ENCODE peak calls at places on chromosomes 4 and X, in seven cellular contexts. R, H, K, Z, T, W and G are unnamed samples.

GRCh38 chr4:109730294-109731051 is 603 bp upstream of the PLA2G12A start:
- DNase-seq in Z (peak), H (peak), R (no peak), T (no peak), W (peak), K (peak), G (peak)

GRCh38 chr4:48752726-48753125 is 27.4 kb downstream of the FRYL start:
- DNase-seq in H (no peak), Z (no peak), R (no peak), K (no peak), W (no peak), T (no peak), G (no peak)

GRCh38 chrX:46811101-46811500 is 25.7 kb upstream of the RP2 start:
- DNase-seq in W (no peak), K (no peak), H (no peak), Z (no peak), T (no peak), R (no peak), G (no peak)

GRCh38 chr4:7383251-7383650 is 51.5 kb downstream of the PSAPL1 start:
- DNase-seq in K (no peak), T (no peak), R (no peak), W (no peak), Z (no peak), H (no peak), G (peak)

GRCh38 chrX:14529288-14529989 is at the start of gene GLRA2:
- DNase-seq in T (peak), H (peak), K (no peak), R (no peak), Z (no peak), W (no peak), G (no peak)

GRCh38 chr4:53908661-53909078 is 155.7 kb downstream of the CHIC2 start:
- DNase-seq in Z (peak), T (peak), W (peak), K (peak), R (peak), H (no peak), G (peak)

GRCh38 chrX:83422836-83423235 is 85.3 kb upstream of the POU3F4 start:
- DNase-seq in T (no peak), Z (no peak), H (no peak), R (no peak), W (no peak), K (no peak), G (no peak)

GRCh38 chrX:152993933-152994332 is at the start of gene PNMA5:
- DNase-seq in Z (no peak), R (no peak), H (no peak), W (no peak), K (no peak), T (no peak), G (no peak)

GRCh38 chr4:5750052-5750950 is 39.3 kb downstream of the EVC start:
- DNase-seq in R (no peak), T (no peak), W (peak), K (no peak), H (peak), Z (no peak), G (no peak)

GRCh38 chr4:1309261-1310010 is 19.7 kb downstream of the MAEA start:
- DNase-seq in K (peak), Z (no peak), R (no peak), W (peak), H (peak), T (peak), G (peak)

GRCh38 chr4:140081582-140082398 is 72.2 kb downstream of the MAML3 start:
- DNase-seq in W (no peak), T (no peak), Z (no peak), H (no peak), K (no peak), R (no peak), G (no peak)

GRCh38 chr4:109049926-109050325 is 252.5 kb downstream of the COL25A1 start:
- DNase-seq in K (no peak), W (no peak), R (no peak), H (no peak), T (no peak), Z (no peak), G (no peak)

GRCh38 chr4:10506077-10506476 is 48.9 kb upstream of the ZNF518B start:
- DNase-seq in H (no peak), R (no peak), K (no peak), W (no peak), T (no peak), Z (no peak), G (no peak)

GRCh38 chr4:11566440-11567022 is 137.8 kb upstream of the HS3ST1 start:
- DNase-seq in R (no peak), H (no peak), K (no peak), Z (no peak), W (no peak), T (no peak), G (no peak)

GRCh38 chr4:77820836-77821561 is 1.8 kb upstream of the CNOT6L start:
- DNase-seq in H (no peak), R (no peak), W (no peak), K (no peak), T (no peak), Z (no peak), G (peak)

GRCh38 chrX:105471597-105471996 is 251.1 kb upstream of the TEX13A start:
- DNase-seq in Z (no peak), T (no peak), R (no peak), K (no peak), H (no peak), W (no peak), G (no peak)

GRCh38 chrX:4043951-4044350 is 330.5 kb upstream of the PRKX start:
- DNase-seq in W (no peak), Z (no peak), H (no peak), K (no peak), T (no peak), R (no peak), G (no peak)

GRCh38 chr4:142846729-142847606 is 867 bp upstream of the INPP4B start:
- DNase-seq in R (peak), W (no peak), Z (no peak), K (no peak), T (peak), H (peak), G (peak)

GRCh38 chr4:151259752-151260151 is 17.2 kb upstream of the PRSS48 start:
- DNase-seq in Z (no peak), T (no peak), W (no peak), K (no peak), H (no peak), R (no peak), G (no peak)

GRCh38 chr4:105060628-105061027 is 86.0 kb upstream of the TET2 start:
- DNase-seq in R (no peak), W (no peak), K (peak), T (no peak), Z (no peak), H (no peak), G (no peak)

GRCh38 chrX:13747836-13748235 is 13.3 kb downstream of the OFD1 start:
- DNase-seq in R (peak), H (no peak), Z (no peak), K (no peak), W (peak), T (peak), G (peak)

GRCh38 chr4:16505726-16506125 is 279.5 kb upstream of the TAPT1 start:
- DNase-seq in W (no peak), T (no peak), Z (no peak), H (peak), R (no peak), K (no peak), G (peak)

GRCh38 chrX:155148724-155149537 is 67.3 kb upstream of the VBP1 start:
- DNase-seq in W (peak), H (peak), K (no peak), T (peak), R (no peak), Z (no peak), G (peak)

GRCh38 chr4:41438564-41438963 is 99.4 kb upstream of the LIMCH1 start:
- DNase-seq in K (no peak), Z (no peak), H (no peak), T (no peak), R (no peak), W (no peak), G (no peak)

GRCh38 chrX:19708683-19709082 is 178.7 kb downstream of the SH3KBP1 start:
- DNase-seq in T (no peak), W (no peak), R (no peak), K (no peak), Z (no peak), H (no peak), G (no peak)

GRCh38 chr4:122100508-122100907 is 51.6 kb upstream of the BLTP1 start:
- DNase-seq in K (no peak), W (no peak), R (no peak), H (no peak), T (no peak), Z (no peak), G (no peak)

GRCh38 chr4:42570221-42570620 is 86.7 kb downstream of the ATP8A1 start:
- DNase-seq in H (no peak), T (no peak), Z (no peak), K (no peak), R (no peak), W (no peak), G (no peak)

GRCh38 chrX:133258481-133258880 is 40.3 kb upstream of the TFDP3 start:
- DNase-seq in R (no peak), H (no peak), T (no peak), W (no peak), Z (no peak), K (no peak), G (no peak)

GRCh38 chr4:16194199-16194598 is 32.1 kb downstream of the TAPT1 start:
- DNase-seq in K (no peak), W (no peak), R (no peak), T (no peak), H (no peak), Z (no peak), G (no peak)

GRCh38 chr4:16124232-16124631 is 40.4 kb upstream of the PROM1 start:
- DNase-seq in Z (no peak), H (no peak), W (no peak), T (no peak), K (no peak), R (no peak), G (no peak)

GRCh38 chrX:3811331-3812311 is 98.2 kb upstream of the PRKX start:
- DNase-seq in K (peak), T (peak), Z (no peak), W (peak), H (no peak), R (peak), G (peak)

GRCh38 chrX:148938348-148938747 is 437.9 kb downstream of the AFF2 start:
- DNase-seq in R (no peak), H (no peak), K (no peak), W (no peak), Z (no peak), T (no peak), G (no peak)

GRCh38 chrX:1322393-1322792 is 14.2 kb upstream of the IL3RA start:
- DNase-seq in Z (no peak), T (no peak), K (no peak), W (no peak), R (no peak), H (no peak), G (no peak)

GRCh38 chr4:2415213-2415612 is 3.2 kb downstream of the ZFYVE28 start:
- DNase-seq in T (no peak), K (no peak), R (no peak), Z (no peak), W (no peak), H (no peak), G (no peak)

GRCh38 chr4:2412885-2413716 is 5.3 kb downstream of the ZFYVE28 start:
- DNase-seq in R (peak), Z (peak), H (peak), T (peak), W (peak), K (peak), G (peak)

GRCh38 chr4:2412534-2412884 is 5.9 kb downstream of the ZFYVE28 start:
- DNase-seq in H (no peak), T (no peak), K (no peak), R (no peak), W (no peak), Z (no peak), G (no peak)

GRCh38 chr4:2415881-2416563 is 2.4 kb downstream of the ZFYVE28 start:
- DNase-seq in R (no peak), W (no peak), Z (no peak), T (no peak), K (no peak), H (no peak), G (no peak)

DNA sequence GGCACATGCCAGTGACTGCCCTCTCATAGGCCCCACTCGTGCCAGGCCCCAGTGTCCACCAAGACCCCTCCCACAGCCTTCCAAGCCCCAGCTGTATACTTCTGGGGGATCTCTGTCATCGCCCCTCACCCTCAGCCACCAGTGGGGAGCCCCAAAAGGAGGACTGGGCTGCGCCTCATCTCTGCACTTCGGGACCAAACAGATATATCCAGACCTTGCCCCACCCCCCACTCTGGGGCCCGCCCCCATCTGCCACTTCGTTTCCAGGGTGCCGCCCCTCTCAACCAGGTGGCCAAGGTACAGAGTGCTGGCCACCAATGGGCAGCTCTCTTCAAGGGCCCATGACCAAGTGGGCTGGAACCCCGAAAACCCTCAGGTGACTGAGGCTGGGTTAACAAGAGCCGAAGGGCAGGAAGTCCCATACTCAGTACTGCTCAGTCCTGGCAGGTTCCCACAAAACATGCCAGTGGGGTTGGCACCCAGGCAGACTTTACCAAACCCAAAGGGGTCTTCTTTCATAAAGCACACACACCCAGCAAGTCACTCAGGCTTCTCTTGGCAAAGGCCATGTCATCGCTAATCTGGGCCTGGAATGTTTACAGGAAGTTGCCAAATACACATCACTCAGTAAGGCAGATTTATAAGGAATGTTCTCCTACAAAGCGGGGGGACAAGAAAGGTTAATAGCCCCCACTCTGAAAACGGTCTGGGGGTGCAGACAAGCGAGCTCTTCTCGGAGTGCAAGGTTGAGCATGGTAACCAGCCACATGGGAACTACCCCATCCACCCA is 4.4 kb downstream of the ZFYVE28 start:
- DNase-seq in R (no peak), T (no peak), Z (no peak), W (peak), K (no peak), H (peak), G (no peak)
- TF ChIP-seq SIN3A in R (no peak), T (no peak), Z (no peak), W (no peak), K (no peak), H (no peak), G (no peak)

GRCh38 chr4:26330186-26330787 is 9.5 kb downstream of the RBPJ start:
- DNase-seq in Z (no peak), R (peak), T (peak), H (no peak), W (peak), K (no peak), G (peak)
- TF ChIP-seq SIN3A in Z (no peak), R (no peak), T (no peak), H (no peak), W (no peak), K (no peak), G (no peak)

DNA sequence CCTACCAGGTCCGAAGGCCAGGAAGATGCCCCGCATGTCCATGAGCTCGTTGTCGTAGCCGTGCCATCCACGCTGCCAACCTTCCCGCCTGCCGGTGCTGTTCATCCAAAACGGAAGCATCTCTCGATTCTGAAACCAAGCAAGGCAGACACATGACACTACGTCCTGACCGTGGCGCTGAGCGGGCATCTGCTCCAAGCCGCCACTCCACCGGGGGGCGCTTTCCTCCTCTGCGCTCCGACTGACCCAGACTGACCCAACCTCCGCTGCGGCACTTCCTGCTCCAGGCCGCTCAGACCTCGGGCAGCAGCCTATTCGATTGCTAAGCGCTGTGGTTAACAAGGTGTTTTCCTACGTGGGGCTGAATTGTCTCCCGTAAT is 120.4 kb downstream of the ENPP6 start:
- DNase-seq in T (no peak), R (no peak), Z (no peak), K (no peak), W (peak), H (peak), G (no peak)
- TF ChIP-seq SIN3A in T (no peak), R (no peak), Z (no peak), K (no peak), W (no peak), H (no peak), G (no peak)

DNA sequence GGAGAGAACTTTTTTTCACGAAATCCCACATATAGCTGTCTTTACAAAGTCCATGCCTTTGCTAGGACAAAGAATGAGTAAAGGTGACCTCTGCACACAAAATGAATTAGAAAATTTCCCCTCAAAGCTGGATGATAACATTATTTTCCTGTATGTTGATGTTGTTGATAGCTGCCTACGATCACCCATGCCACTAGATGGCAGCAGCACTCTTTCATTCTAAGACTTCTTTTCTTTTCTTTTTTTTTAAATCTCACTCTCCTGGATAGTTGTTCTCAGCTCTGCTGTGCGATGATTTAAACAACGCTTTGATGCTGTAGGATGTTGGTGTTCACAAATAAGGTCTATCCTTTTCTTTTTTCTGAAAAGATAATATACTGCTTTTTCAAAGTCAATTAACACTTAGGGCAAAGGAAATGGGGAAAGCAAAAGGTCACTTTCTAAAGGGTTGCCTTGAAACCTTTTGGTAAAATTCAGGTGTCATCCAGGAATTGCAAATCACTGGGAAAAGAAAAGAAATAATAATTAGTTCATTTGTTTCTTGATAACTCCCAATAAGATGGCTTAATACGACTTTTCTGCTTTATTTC is 266.8 kb downstream of the C4orf33 start:
- DNase-seq in T (peak), H (peak), R (peak), Z (peak), W (peak), K (peak), G (peak)
- TF ChIP-seq SIN3A in T (no peak), H (no peak), R (no peak), Z (no peak), W (no peak), K (no peak), G (no peak)

GRCh38 chr4:115906428-115906827 is 793.0 kb upstream of the NDST4 start:
- DNase-seq in R (no peak), H (no peak), Z (no peak), K (no peak), T (no peak), W (no peak), G (no peak)
- TF ChIP-seq SIN3A in R (no peak), H (no peak), Z (no peak), K (no peak), T (no peak), W (no peak), G (no peak)

DNA sequence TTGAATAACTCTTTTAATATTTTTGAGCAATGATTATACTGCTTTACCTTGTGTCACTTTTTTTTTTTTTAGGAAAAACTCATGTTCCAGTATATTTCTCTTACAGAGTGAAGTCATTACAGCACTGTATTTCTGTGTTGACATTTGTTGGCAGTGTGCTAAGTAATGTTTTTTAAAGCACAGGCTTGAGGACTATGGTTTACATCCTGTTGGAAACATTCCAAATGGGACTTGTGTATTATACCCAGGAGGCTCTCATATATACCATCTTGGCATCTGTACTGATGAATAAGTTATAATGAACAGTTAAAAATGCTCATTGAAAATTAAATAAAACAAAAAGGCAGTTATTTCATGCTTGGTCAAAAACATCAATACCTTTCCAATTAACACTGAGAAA is 33.8 kb downstream of the CEP44 start:
- DNase-seq in H (no peak), R (no peak), K (no peak), Z (no peak), T (no peak), W (no peak), G (no peak)
- TF ChIP-seq SIN3A in H (no peak), R (no peak), K (no peak), Z (no peak), T (no peak), W (no peak), G (no peak)

GRCh38 chr4:112817933-112818921 is 181.3 kb downstream of the LARP7 start:
- DNase-seq in T (peak), W (no peak), Z (peak), R (peak), K (peak), H (peak), G (peak)

GRCh38 chr4:112819729-112820128 is 182.8 kb downstream of the LARP7 start:
- DNase-seq in W (no peak), R (no peak), H (no peak), T (no peak), K (no peak), Z (no peak), G (no peak)

GRCh38 chr4:112807999-112808398 is 171.1 kb downstream of the LARP7 start:
- DNase-seq in R (no peak), T (no peak), Z (no peak), K (no peak), W (no peak), H (no peak), G (no peak)

GRCh38 chr4:112813790-112814189 is 176.8 kb downstream of the LARP7 start:
- DNase-seq in H (no peak), T (no peak), R (no peak), K (peak), Z (no peak), W (no peak), G (no peak)
- TF ChIP-seq SIN3A in H (no peak), T (no peak), R (no peak), K (no peak), Z (no peak), W (no peak), G (no peak)